ENCODE peak calls at places on chromosomes 13 and 19, in four cellular contexts. One of them, this sample, is unnamed.
A peak's percentile ranks its signal among the peaks of the same experiment; 100 is the strongest.

GRCh38 chr19:33139165-33139564 is 7.3 kb downstream of the WDR88 start:
- DNase-seq in GM12878: no peak
- DNase-seq in HL-60: no peak
- DNase-seq in K562: no peak
- DNase-seq in this sample: no peak

GRCh38 chr13:105735269-105735668 is 800.2 kb downstream of the EFNB2 start:
- DNase-seq in GM12878: no peak
- DNase-seq in HL-60: no peak
- DNase-seq in K562: no peak
- DNase-seq in this sample: no peak

GRCh38 chr19:19538077-19538764 is at the start of gene CILP2:
- DNase-seq in GM12878: no peak
- DNase-seq in HL-60: no peak
- DNase-seq in K562: peak; percentile 48
- DNase-seq in this sample: no peak

GRCh38 chr13:98384739-98385138 is 192.2 kb downstream of the STK24 start:
- DNase-seq in GM12878: no peak
- DNase-seq in HL-60: no peak
- DNase-seq in K562: no peak
- DNase-seq in this sample: no peak

GRCh38 chr13:98399756-98400155 is 177.2 kb downstream of the STK24 start:
- DNase-seq in GM12878: no peak
- DNase-seq in HL-60: no peak
- DNase-seq in K562: no peak
- DNase-seq in this sample: no peak

GRCh38 chr19:31120952-31121351 is 228.3 kb downstream of the TSHZ3 start:
- DNase-seq in GM12878: no peak
- DNase-seq in HL-60: no peak
- DNase-seq in K562: no peak
- DNase-seq in this sample: no peak

GRCh38 chr19:45569619-45570421 is 14.8 kb downstream of the OPA3 start:
- DNase-seq in GM12878: no peak
- DNase-seq in HL-60: no peak
- DNase-seq in K562: peak; percentile 77
- DNase-seq in this sample: no peak

GRCh38 chr13:113553541-113554332 is 30.8 kb upstream of the TFDP1 start:
- DNase-seq in GM12878: no peak
- DNase-seq in HL-60: no peak
- DNase-seq in K562: no peak
- DNase-seq in this sample: no peak

GRCh38 chr19:29552454-29553280 is 26.9 kb downstream of the VSTM2B start:
- DNase-seq in GM12878: peak; percentile 25
- DNase-seq in HL-60: no peak
- DNase-seq in K562: no peak
- DNase-seq in this sample: no peak

GRCh38 chr19:35267818-35268545 is 780 bp upstream of the USF2 start:
- DNase-seq in GM12878: no peak
- DNase-seq in HL-60: no peak
- DNase-seq in K562: peak; percentile 91
- DNase-seq in this sample: peak; percentile 97

GRCh38 chr13:80336335-80336734 is 4.6 kb downstream of the SPRY2 start:
- DNase-seq in GM12878: no peak
- DNase-seq in HL-60: no peak
- DNase-seq in K562: no peak
- DNase-seq in this sample: no peak

GRCh38 chr13:108786578-108787100 is 157.2 kb downstream of the MYO16 start:
- DNase-seq in GM12878: no peak
- DNase-seq in HL-60: no peak
- DNase-seq in K562: no peak
- DNase-seq in this sample: no peak

GRCh38 chr19:19205416-19206410 is 2.5 kb upstream of the NR2C2AP start:
- DNase-seq in GM12878: no peak
- DNase-seq in HL-60: no peak
- DNase-seq in K562: no peak
- DNase-seq in this sample: no peak

GRCh38 chr19:38975214-38975860 is at the start of gene FBXO17:
- DNase-seq in GM12878: no peak
- DNase-seq in HL-60: no peak
- DNase-seq in K562: peak; percentile 91
- DNase-seq in this sample: no peak

DNA sequence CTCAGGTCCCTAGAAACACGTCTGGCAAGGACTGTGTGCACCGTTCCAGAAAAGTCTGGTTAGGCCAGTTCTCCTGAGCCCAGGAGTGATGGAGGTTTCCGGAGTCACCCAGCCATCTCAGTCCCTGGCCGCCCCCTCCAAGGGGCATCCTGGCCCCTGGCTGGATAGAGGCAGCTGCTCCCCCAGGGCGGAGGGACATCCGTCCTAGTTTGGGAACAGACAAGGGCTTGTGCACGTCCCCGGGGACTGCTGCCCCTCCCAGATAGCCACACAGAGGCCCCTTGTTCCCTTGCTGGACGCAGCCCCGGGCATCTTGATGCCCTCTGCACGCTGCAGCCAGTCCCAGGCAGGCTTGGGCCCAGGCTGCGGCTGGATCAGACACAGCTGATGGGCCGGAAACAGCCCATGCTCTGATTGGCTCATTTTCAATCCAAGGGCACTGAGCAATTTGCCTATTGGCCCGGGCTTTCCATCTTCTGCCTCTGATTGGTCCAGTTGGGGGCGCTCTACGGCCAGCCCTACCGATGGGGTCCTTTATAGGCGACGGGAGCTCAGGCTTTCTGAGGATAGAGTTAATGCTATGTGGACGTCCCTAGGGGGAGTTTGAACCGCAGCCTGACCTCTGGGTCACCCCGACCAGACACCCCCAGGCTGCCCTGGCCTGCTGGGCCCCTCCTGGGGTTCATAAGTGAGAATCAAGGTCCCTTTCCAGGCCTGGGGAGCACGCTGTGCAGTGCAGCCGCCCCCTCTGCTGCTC is 3.7 kb downstream of the S1PR2 start:
- DNase-seq in GM12878: no peak
- DNase-seq in HL-60: no peak
- DNase-seq in K562: peak; percentile 50
- DNase-seq in this sample: no peak
- TF ChIP-seq SPI1 in GM12878: no peak
- TF ChIP-seq SPI1 in HL-60: no peak
- TF ChIP-seq SPI1 in K562: no peak
- TF ChIP-seq SPI1 in this sample: no peak

GRCh38 chr19:21588202-21588601 is 82.8 kb downstream of the ZNF429 start:
- DNase-seq in GM12878: no peak
- DNase-seq in HL-60: no peak
- DNase-seq in K562: no peak
- DNase-seq in this sample: no peak

GRCh38 chr19:21587549-21587948 is 82.1 kb downstream of the ZNF429 start:
- DNase-seq in GM12878: no peak
- DNase-seq in HL-60: no peak
- DNase-seq in K562: no peak
- DNase-seq in this sample: no peak

GRCh38 chr19:21585491-21585890 is 80.1 kb downstream of the ZNF429 start:
- DNase-seq in GM12878: no peak
- DNase-seq in HL-60: no peak
- DNase-seq in K562: no peak
- DNase-seq in this sample: no peak

GRCh38 chr19:21587117-21587461 is 81.7 kb downstream of the ZNF429 start:
- DNase-seq in GM12878: no peak
- DNase-seq in HL-60: no peak
- DNase-seq in K562: no peak
- DNase-seq in this sample: no peak

GRCh38 chr19:21586341-21587116 is 81.1 kb downstream of the ZNF429 start:
- DNase-seq in GM12878: no peak
- DNase-seq in HL-60: no peak
- DNase-seq in K562: no peak
- DNase-seq in this sample: no peak
- TF ChIP-seq SPI1 in GM12878: no peak
- TF ChIP-seq SPI1 in HL-60: no peak
- TF ChIP-seq SPI1 in K562: no peak
- TF ChIP-seq SPI1 in this sample: no peak

GRCh38 chr13:77740931-77741586 is 43.6 kb downstream of the SLAIN1 start:
- DNase-seq in GM12878: no peak
- DNase-seq in HL-60: no peak
- DNase-seq in K562: no peak
- DNase-seq in this sample: no peak
- TF ChIP-seq SPI1 in GM12878: no peak
- TF ChIP-seq SPI1 in HL-60: no peak
- TF ChIP-seq SPI1 in K562: no peak
- TF ChIP-seq SPI1 in this sample: no peak

GRCh38 chr19:12778020-12778904 is 2.9 kb upstream of the HOOK2 start:
- DNase-seq in GM12878: no peak
- DNase-seq in HL-60: no peak
- DNase-seq in K562: peak; percentile 37
- DNase-seq in this sample: no peak
- TF ChIP-seq SPI1 in GM12878: no peak
- TF ChIP-seq SPI1 in HL-60: no peak
- TF ChIP-seq SPI1 in K562: no peak
- TF ChIP-seq SPI1 in this sample: no peak

DNA sequence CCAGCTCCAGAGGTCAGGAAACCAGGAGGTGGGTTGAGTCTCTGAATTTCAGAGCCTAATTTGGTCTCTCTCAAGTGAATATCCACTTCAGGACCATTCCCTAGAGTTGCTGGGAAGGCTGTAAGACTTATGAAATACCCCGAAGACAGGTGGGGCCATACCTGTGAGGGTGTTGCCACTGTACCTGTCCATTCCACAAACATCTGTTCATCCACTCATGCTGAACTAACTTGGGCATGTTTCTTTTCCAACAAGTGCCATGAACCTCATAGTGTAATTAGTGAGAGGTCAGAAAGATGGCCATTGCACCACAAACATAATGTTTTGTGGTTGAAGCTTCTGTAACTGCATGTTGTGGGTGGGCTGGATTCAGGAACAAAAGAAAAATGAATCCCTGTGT is 7.8 kb downstream of the ILF3 start:
- DNase-seq in GM12878: no peak
- DNase-seq in HL-60: no peak
- DNase-seq in K562: peak; percentile 4
- DNase-seq in this sample: no peak
- TF ChIP-seq SPI1 in GM12878: no peak
- TF ChIP-seq SPI1 in HL-60: no peak
- TF ChIP-seq SPI1 in K562: no peak
- TF ChIP-seq SPI1 in this sample: no peak

DNA sequence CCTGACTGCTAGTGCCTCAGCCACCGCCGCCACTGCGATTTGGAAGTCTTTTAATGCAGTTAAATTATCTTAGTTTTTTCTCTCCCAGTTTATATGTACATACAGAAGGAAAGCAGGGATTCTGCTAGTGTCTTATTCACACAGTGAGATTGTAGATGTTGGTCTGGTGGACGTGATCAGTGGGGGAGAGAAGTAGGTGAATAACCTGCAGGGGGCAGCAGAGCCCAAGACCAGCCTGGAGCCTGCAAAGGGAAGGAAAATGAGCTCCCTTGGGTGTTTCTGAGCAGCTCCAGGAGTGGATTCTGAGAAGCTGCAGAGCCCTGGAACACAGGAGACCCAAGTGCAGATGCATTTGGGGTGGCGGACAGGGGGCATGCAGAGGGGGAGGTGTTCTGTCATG is 26.3 kb downstream of the ZNF844 start:
- DNase-seq in GM12878: peak; percentile 11
- DNase-seq in HL-60: no peak
- DNase-seq in K562: peak; percentile 58
- DNase-seq in this sample: peak; percentile 39
- TF ChIP-seq SPI1 in GM12878: no peak
- TF ChIP-seq SPI1 in HL-60: no peak
- TF ChIP-seq SPI1 in K562: no peak
- TF ChIP-seq SPI1 in this sample: no peak

GRCh38 chr13:95834134-95834765 is 157.3 kb downstream of the DNAJC3 start:
- DNase-seq in GM12878: peak; percentile 28
- DNase-seq in HL-60: no peak
- DNase-seq in K562: peak; percentile 60
- DNase-seq in this sample: peak; percentile 17
- TF ChIP-seq SPI1 in GM12878: no peak
- TF ChIP-seq SPI1 in HL-60: no peak
- TF ChIP-seq SPI1 in K562: no peak
- TF ChIP-seq SPI1 in this sample: no peak

DNA sequence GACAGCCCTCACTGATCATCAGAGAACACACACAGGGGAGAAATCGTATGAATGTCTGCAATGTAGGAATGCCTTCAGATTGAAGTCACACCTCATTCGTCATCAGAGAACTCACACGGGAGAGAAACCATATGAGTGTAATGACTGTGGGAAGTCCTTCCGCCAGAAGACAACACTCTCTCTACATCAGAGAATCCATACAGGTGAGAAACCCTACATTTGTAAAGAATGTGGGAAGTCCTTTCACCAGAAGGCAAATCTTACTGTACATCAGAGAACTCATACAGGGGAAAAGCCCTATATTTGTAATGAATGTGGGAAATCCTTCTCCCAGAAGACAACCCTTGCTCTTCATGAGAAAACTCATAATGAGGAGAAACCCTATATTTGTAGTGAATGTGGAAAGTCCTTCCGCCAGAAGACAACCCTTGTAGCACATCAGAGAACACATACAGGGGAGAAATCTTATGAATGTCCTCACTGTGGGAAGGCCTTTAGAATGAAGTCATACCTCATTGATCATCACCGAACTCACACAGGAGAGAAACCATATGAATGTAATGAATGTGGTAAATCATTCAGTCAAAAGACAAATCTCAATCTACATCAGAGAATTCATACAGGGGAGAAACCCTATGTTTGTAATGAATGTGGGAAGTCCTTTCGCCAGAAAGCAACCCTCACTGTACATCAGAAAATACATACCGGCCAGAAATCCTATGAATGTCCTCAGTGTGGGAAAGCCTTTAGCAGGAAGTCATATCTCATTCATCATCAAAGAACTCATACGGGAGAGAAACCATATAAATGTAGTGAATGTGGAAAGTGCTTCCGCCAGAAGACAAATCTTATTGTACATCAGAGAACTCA is 32.5 kb downstream of the ZNF567 start:
- DNase-seq in GM12878: no peak
- DNase-seq in HL-60: no peak
- DNase-seq in K562: no peak
- DNase-seq in this sample: no peak
- TF ChIP-seq SPI1 in GM12878: no peak
- TF ChIP-seq SPI1 in HL-60: no peak
- TF ChIP-seq SPI1 in K562: no peak
- TF ChIP-seq SPI1 in this sample: no peak

GRCh38 chr13:71871844-71872243 is 4.8 kb upstream of the DACH1 start:
- DNase-seq in GM12878: no peak
- DNase-seq in HL-60: no peak
- DNase-seq in K562: no peak
- DNase-seq in this sample: no peak
- TF ChIP-seq SPI1 in GM12878: no peak
- TF ChIP-seq SPI1 in HL-60: no peak
- TF ChIP-seq SPI1 in K562: no peak
- TF ChIP-seq SPI1 in this sample: no peak